ENCODE peak calls at places on chromosomes 11 and 22, in four cellular contexts. One of them, this sample, is unnamed.

GRCh38 chr11:104897891-104898684 is at the start of gene CASP12:
- DNase-seq in H1: no peak
- DNase-seq in transverse colon: no peak
- DNase-seq in colonic mucosa: no peak
- DNase-seq in this sample: no peak

GRCh38 chr11:2534957-2535672 is 90.3 kb downstream of the KCNQ1 start:
- DNase-seq in colonic mucosa: no peak
- DNase-seq in H1: no peak
- DNase-seq in transverse colon: peak; percentile 4
- DNase-seq in this sample: no peak

GRCh38 chr22:18024276-18024939 is at the start of gene MICAL3:
- DNase-seq in H1: peak; percentile 74
- DNase-seq in colonic mucosa: peak; percentile 68
- DNase-seq in transverse colon: peak; percentile 75
- DNase-seq in this sample: peak; percentile 70

GRCh38 chr22:36998620-36999351 is 20.5 kb downstream of the TST start:
- DNase-seq in transverse colon: peak; percentile 44
- DNase-seq in H1: no peak
- DNase-seq in colonic mucosa: no peak
- DNase-seq in this sample: no peak

GRCh38 chr11:86397351-86397750 is 22.7 kb downstream of the CCDC81 start:
- DNase-seq in transverse colon: no peak
- DNase-seq in colonic mucosa: no peak
- DNase-seq in H1: no peak
- DNase-seq in this sample: no peak

GRCh38 chr11:95267814-95268213 is 36.8 kb upstream of the SESN3 start:
- DNase-seq in transverse colon: no peak
- DNase-seq in H1: no peak
- DNase-seq in colonic mucosa: no peak
- DNase-seq in this sample: no peak

GRCh38 chr22:27752771-27753170 is 48.8 kb downstream of the MN1 start:
- DNase-seq in H1: no peak
- DNase-seq in colonic mucosa: peak; percentile 40
- DNase-seq in transverse colon: no peak
- DNase-seq in this sample: no peak

GRCh38 chr11:102794382-102794781 is 3.6 kb downstream of the MMP1 start:
- DNase-seq in colonic mucosa: no peak
- DNase-seq in transverse colon: no peak
- DNase-seq in H1: peak; percentile 58
- DNase-seq in this sample: no peak

GRCh38 chr11:115279831-115280761 is 224.1 kb downstream of the CADM1 start:
- DNase-seq in colonic mucosa: no peak
- DNase-seq in H1: no peak
- DNase-seq in transverse colon: no peak
- DNase-seq in this sample: no peak

GRCh38 chr11:95322546-95322945 is 91.5 kb upstream of the SESN3 start:
- DNase-seq in colonic mucosa: no peak
- DNase-seq in H1: no peak
- DNase-seq in transverse colon: no peak
- DNase-seq in this sample: no peak

GRCh38 chr22:20823264-20823663 is 35.3 kb downstream of the PI4KA start:
- DNase-seq in H1: no peak
- DNase-seq in transverse colon: no peak
- DNase-seq in colonic mucosa: no peak
- DNase-seq in this sample: no peak

GRCh38 chr22:41339823-41340222 is 38.5 kb downstream of the ZC3H7B start:
- DNase-seq in H1: no peak
- DNase-seq in transverse colon: no peak
- DNase-seq in colonic mucosa: no peak
- DNase-seq in this sample: no peak

GRCh38 chr22:46678785-46679700 is 58.9 kb downstream of the GRAMD4 start:
- DNase-seq in transverse colon: no peak
- DNase-seq in colonic mucosa: no peak
- DNase-seq in H1: no peak
- DNase-seq in this sample: no peak

GRCh38 chr22:31929126-31929928 is 15.0 kb upstream of the YWHAH start:
- DNase-seq in transverse colon: no peak
- DNase-seq in H1: no peak
- DNase-seq in colonic mucosa: peak; percentile 35
- DNase-seq in this sample: no peak

GRCh38 chr11:96095884-96096301 is 172.0 kb upstream of the MTMR2 start:
- DNase-seq in H1: no peak
- DNase-seq in transverse colon: peak; percentile 52
- DNase-seq in colonic mucosa: peak; percentile 53
- DNase-seq in this sample: peak; percentile 33

GRCh38 chr11:256952-257737 is 20.4 kb downstream of the PSMD13 start:
- DNase-seq in colonic mucosa: no peak
- DNase-seq in transverse colon: no peak
- DNase-seq in H1: no peak
- DNase-seq in this sample: no peak

GRCh38 chr11:85806876-85807275 is 4.1 kb downstream of the SYTL2 start:
- DNase-seq in colonic mucosa: no peak
- DNase-seq in H1: no peak
- DNase-seq in transverse colon: no peak
- DNase-seq in this sample: no peak

GRCh38 chr11:47889714-47890441 is 41.7 kb upstream of the NUP160 start:
- DNase-seq in colonic mucosa: no peak
- DNase-seq in H1: no peak
- DNase-seq in transverse colon: no peak
- DNase-seq in this sample: no peak

GRCh38 chr11:62208785-62209144 is 292 bp downstream of the SCGB2A1 start:
- DNase-seq in H1: no peak
- DNase-seq in transverse colon: no peak
- DNase-seq in colonic mucosa: no peak
- DNase-seq in this sample: no peak

GRCh38 chr11:112634551-112634950 is 326.7 kb upstream of the NCAM1 start:
- DNase-seq in H1: no peak
- DNase-seq in transverse colon: no peak
- DNase-seq in colonic mucosa: no peak
- DNase-seq in this sample: no peak

GRCh38 chr11:24422371-24422770 is 74.5 kb upstream of the LUZP2 start:
- DNase-seq in H1: no peak
- DNase-seq in colonic mucosa: no peak
- DNase-seq in transverse colon: no peak
- DNase-seq in this sample: no peak

GRCh38 chr22:17315310-17315709 is 54.0 kb upstream of the CECR2 start:
- DNase-seq in H1: no peak
- DNase-seq in colonic mucosa: no peak
- DNase-seq in transverse colon: no peak
- DNase-seq in this sample: no peak

GRCh38 chr11:134155456-134155855 is 68.3 kb downstream of the NCAPD3 start:
- DNase-seq in H1: no peak
- DNase-seq in colonic mucosa: no peak
- DNase-seq in transverse colon: no peak
- DNase-seq in this sample: no peak

GRCh38 chr11:83206771-83207413 is 13.4 kb downstream of the ANKRD42 start:
- DNase-seq in colonic mucosa: no peak
- DNase-seq in transverse colon: no peak
- DNase-seq in H1: no peak
- DNase-seq in this sample: no peak

GRCh38 chr11:86954288-86955110 is 696 bp downstream of the FZD4 start:
- DNase-seq in H1: no peak
- DNase-seq in transverse colon: peak; percentile 14
- DNase-seq in colonic mucosa: peak; percentile 41
- DNase-seq in this sample: peak; percentile 33

GRCh38 chr22:49738006-49738405 is 89.7 kb downstream of the BRD1 start:
- DNase-seq in transverse colon: no peak
- DNase-seq in H1: no peak
- DNase-seq in colonic mucosa: no peak
- DNase-seq in this sample: no peak

GRCh38 chr11:7694953-7695271 is 11.4 kb downstream of the OVCH2 start:
- DNase-seq in H1: no peak
- DNase-seq in transverse colon: no peak
- DNase-seq in colonic mucosa: no peak
- DNase-seq in this sample: no peak

GRCh38 chr22:46390652-46391301 is 55.3 kb downstream of the TRMU start:
- DNase-seq in H1: no peak
- DNase-seq in colonic mucosa: no peak
- DNase-seq in transverse colon: peak; percentile 45
- DNase-seq in this sample: no peak

GRCh38 chr11:74980627-74981026 is 8.1 kb upstream of the NEU3 start:
- DNase-seq in transverse colon: no peak
- DNase-seq in H1: no peak
- DNase-seq in colonic mucosa: no peak
- DNase-seq in this sample: no peak

GRCh38 chr11:119907122-119907933 is 178.3 kb upstream of the NECTIN1 start:
- DNase-seq in H1: no peak
- DNase-seq in transverse colon: peak; percentile 82
- DNase-seq in colonic mucosa: peak; percentile 90
- DNase-seq in this sample: peak; percentile 73

GRCh38 chr22:41682033-41682807 is 6.4 kb downstream of the SNU13 start:
- DNase-seq in H1: peak; percentile 92
- DNase-seq in colonic mucosa: peak; percentile 89
- DNase-seq in transverse colon: peak; percentile 91
- DNase-seq in this sample: peak; percentile 93

GRCh38 chr11:130763087-130763980 is 152.9 kb downstream of the SNX19 start:
- DNase-seq in colonic mucosa: no peak
- DNase-seq in H1: no peak
- DNase-seq in transverse colon: no peak
- DNase-seq in this sample: no peak

GRCh38 chr22:49812838-49813237 is 14.8 kb downstream of the BRD1 start:
- DNase-seq in colonic mucosa: no peak
- DNase-seq in H1: no peak
- DNase-seq in transverse colon: no peak
- DNase-seq in this sample: no peak

GRCh38 chr22:48822278-48823233 is 1005.1 kb downstream of the BRD1 start:
- DNase-seq in H1: no peak
- DNase-seq in colonic mucosa: no peak
- DNase-seq in transverse colon: no peak
- DNase-seq in this sample: no peak

GRCh38 chr22:35307892-35308291 is 8.2 kb downstream of the TOM1 start:
- DNase-seq in H1: no peak
- DNase-seq in transverse colon: no peak
- DNase-seq in colonic mucosa: no peak
- DNase-seq in this sample: no peak

GRCh38 chr11:135075740-135076139 is 663.7 kb upstream of the B3GAT1 start:
- DNase-seq in colonic mucosa: peak; percentile 53
- DNase-seq in transverse colon: peak; percentile 32
- DNase-seq in H1: peak; percentile 98
- DNase-seq in this sample: peak; percentile 60

GRCh38 chr22:37345863-37346514 is 63.7 kb downstream of the CYTH4 start:
- DNase-seq in transverse colon: peak; percentile 14
- DNase-seq in colonic mucosa: peak; percentile 55
- DNase-seq in H1: no peak
- DNase-seq in this sample: no peak

GRCh38 chr11:132994038-132994502 is 538.2 kb downstream of the OPCML start:
- DNase-seq in H1: no peak
- DNase-seq in colonic mucosa: no peak
- DNase-seq in transverse colon: no peak
- DNase-seq in this sample: no peak

DNA sequence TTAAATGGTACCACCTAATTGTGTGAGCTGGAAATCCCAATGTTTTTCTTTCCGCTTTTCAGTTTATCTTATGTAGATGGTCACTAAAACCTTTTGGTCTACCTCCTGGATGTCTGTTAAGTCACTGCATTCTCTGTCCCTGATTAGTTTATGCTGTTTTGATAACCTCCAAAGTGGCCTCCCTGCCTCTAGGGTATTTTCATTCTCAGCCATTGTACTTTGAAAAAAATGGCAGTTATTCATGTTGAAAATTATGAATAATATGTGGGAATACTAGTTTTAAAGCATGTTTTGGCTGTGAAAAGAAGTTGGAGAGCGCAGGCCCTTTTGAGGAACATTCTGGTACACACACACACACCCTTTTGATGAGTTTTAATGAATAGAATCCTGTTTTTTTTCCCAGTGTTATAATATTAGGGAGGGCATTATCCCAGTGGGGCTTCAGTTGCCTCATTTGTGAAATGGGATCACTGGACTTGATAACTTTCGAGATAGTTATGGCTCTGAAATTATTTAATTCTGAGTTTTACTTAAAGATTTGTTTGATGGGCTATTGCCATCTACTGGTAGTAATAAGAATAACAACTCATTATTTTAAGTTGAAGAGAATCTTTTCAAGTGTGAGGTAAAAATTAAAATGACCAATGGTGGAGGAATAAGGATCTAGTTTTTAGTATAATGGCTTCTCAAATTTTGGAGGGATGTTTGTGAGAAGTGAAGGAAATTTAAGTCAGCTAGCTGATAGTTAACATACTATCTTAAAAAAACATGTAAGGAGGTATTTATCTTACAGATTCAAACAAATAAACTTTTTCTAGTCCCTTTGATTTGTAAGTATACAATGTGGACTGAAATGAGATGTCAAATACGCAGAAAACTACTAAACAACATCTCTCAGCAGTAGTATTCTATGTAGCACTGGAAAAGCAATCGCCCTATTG is 3.9 kb downstream of the FDX1 start:
- DNase-seq in colonic mucosa: no peak
- DNase-seq in transverse colon: no peak
- DNase-seq in H1: no peak
- DNase-seq in this sample: no peak
- TF ChIP-seq CTCF in colonic mucosa: peak; percentile 66
- TF ChIP-seq CTCF in transverse colon: peak; percentile 72
- TF ChIP-seq CTCF in H1: peak; percentile 26
- TF ChIP-seq CTCF in this sample: peak; percentile 35

DNA sequence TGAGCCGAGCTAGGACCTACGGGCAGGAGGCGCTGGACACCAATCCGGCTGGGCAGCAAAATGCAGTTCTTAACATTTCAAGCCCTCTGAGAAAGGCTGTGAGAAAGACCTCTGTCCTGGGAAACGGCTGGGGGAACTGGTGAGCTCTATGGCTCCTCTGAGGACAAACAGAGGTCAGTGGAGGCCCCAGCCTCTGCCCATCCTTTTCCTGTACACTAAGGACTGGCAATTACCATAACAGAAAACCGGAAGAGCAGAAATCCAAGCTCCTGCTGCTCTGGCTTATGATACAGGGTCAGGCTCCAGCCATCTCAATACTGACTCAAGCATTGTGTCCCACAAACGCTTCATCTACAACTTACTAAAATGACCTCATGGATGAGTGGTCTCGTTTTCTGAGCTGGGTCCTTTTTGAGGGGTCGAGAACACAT is 2.2 kb downstream of the TESMIN start:
- DNase-seq in H1: no peak
- DNase-seq in transverse colon: no peak
- DNase-seq in colonic mucosa: no peak
- DNase-seq in this sample: no peak
- H3K4me3 ChIP-seq in H1: peak overlapping the region; percentile 59
- H3K4me3 ChIP-seq in transverse colon: no peak overlapping the region
- H3K4me3 ChIP-seq in colonic mucosa: no peak overlapping the region
- H3K4me3 ChIP-seq in this sample: no peak overlapping the region

GRCh38 chr11:20874358-20874757 is 205.0 kb downstream of the NELL1 start:
- DNase-seq in transverse colon: no peak
- DNase-seq in colonic mucosa: no peak
- DNase-seq in H1: no peak
- DNase-seq in this sample: no peak
- TF ChIP-seq CTCF in transverse colon: no peak
- TF ChIP-seq CTCF in colonic mucosa: no peak
- TF ChIP-seq CTCF in H1: peak; percentile 47
- TF ChIP-seq CTCF in this sample: no peak

DNA sequence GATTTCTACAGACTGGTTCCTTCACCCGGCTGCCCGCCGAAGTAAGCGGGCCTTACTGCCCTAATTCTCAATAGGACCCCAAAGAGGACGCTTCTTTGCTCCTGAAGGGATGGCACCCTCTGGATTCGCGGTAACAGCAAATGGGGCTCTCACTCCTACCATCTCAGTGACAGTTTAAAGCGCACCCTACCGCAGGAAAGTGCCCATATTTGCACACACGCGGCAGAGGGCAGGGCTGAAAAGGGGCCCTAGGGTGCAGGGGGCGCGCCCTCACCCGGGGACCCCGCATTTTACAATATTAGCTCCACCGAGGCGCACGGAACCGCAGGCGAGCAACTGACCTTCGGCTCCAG is 974 bp upstream of the UPB1 start:
- DNase-seq in H1: no peak
- DNase-seq in transverse colon: no peak
- DNase-seq in colonic mucosa: no peak
- DNase-seq in this sample: no peak
- H3K4me3 ChIP-seq in H1: peak overlapping the region; percentile 57
- H3K4me3 ChIP-seq in transverse colon: no peak overlapping the region
- H3K4me3 ChIP-seq in colonic mucosa: no peak overlapping the region
- H3K4me3 ChIP-seq in this sample: no peak overlapping the region